ENCODE peak calls at places on chromosomes 5 and 9, in seven cellular contexts. F, E, V, K, B, I and G are unnamed samples.
A peak's percentile ranks its signal among the peaks of the same experiment; 100 is the strongest.

GRCh38 chr9:20684865-20685696 is 1.0 kb downstream of the FOCAD start:
- DNase-seq in F (no peak), E (no peak), V (peak; percentile 73), K (no peak), B (no peak), I (no peak), G (no peak)

GRCh38 chr9:127661342-127661741 is 45.4 kb upstream of the CFAP157 start:
- DNase-seq in F (no peak), E (no peak), V (no peak), K (no peak), B (no peak), I (no peak), G (no peak)

GRCh38 chr5:88117546-88117945 is 151.1 kb downstream of the TMEM161B start:
- DNase-seq in F (no peak), E (no peak), V (no peak), K (no peak), B (no peak), I (no peak), G (no peak)

GRCh38 chr9:127004946-127005769 is 90.6 kb downstream of the RALGPS1 start:
- DNase-seq in F (no peak), E (no peak), V (peak; percentile 73), K (no peak), B (no peak), I (peak; percentile 63), G (peak; percentile 32)

GRCh38 chr5:175235251-175235963 is 208.6 kb downstream of the DRD1 start:
- DNase-seq in F (no peak), E (no peak), V (peak; percentile 51), K (no peak), B (no peak), I (no peak), G (no peak)

GRCh38 chr5:30103056-30104020 is 1090.1 kb upstream of the CDH6 start:
- DNase-seq in F (no peak), E (no peak), V (peak; percentile 67), K (no peak), B (no peak), I (no peak), G (no peak)

GRCh38 chr9:134622896-134623407 is 18.7 kb upstream of the COL5A1 start:
- DNase-seq in F (peak; percentile 13), E (no peak), V (no peak), K (no peak), B (no peak), I (no peak), G (no peak)

GRCh38 chr9:136143215-136144001 is 24.7 kb upstream of the TMEM250 start:
- DNase-seq in F (peak; percentile 81), E (peak; percentile 25), V (no peak), K (no peak), B (no peak), I (no peak), G (no peak)

GRCh38 chr5:133602829-133603380 is 9.4 kb downstream of the FSTL4 start:
- DNase-seq in F (no peak), E (no peak), V (no peak), K (no peak), B (no peak), I (no peak), G (no peak)

GRCh38 chr5:126525630-126526245 is 69.3 kb downstream of the ALDH7A1 start:
- DNase-seq in F (peak; percentile 76), E (peak; percentile 87), V (no peak), K (peak; percentile 55), B (no peak), I (no peak), G (no peak)

GRCh38 chr5:173535166-173535975 is 81.1 kb downstream of the BOD1 start:
- DNase-seq in F (no peak), E (no peak), V (peak; percentile 6), K (no peak), B (no peak), I (no peak), G (no peak)

GRCh38 chr5:173532689-173533250 is 83.7 kb downstream of the BOD1 start:
- DNase-seq in F (no peak), E (no peak), V (no peak), K (no peak), B (no peak), I (no peak), G (no peak)

GRCh38 chr5:173534664-173535063 is 81.8 kb downstream of the BOD1 start:
- DNase-seq in F (no peak), E (no peak), V (no peak), K (no peak), B (no peak), I (no peak), G (no peak)

GRCh38 chr5:173535976-173536639 is 80.3 kb downstream of the BOD1 start:
- DNase-seq in F (no peak), E (no peak), V (peak; percentile 6), K (no peak), B (no peak), I (no peak), G (no peak)

GRCh38 chr5:173534031-173534430 is 82.4 kb downstream of the BOD1 start:
- DNase-seq in F (no peak), E (no peak), V (no peak), K (no peak), B (no peak), I (no peak), G (no peak)
- H3K27ac ChIP-seq in F (no peak overlapping the region), E (no peak overlapping the region), V (no peak overlapping the region), K (no peak overlapping the region), B (no peak overlapping the region), I (no peak overlapping the region), G (no peak overlapping the region)

GRCh38 chr9:75775966-75776691 is 114.3 kb upstream of the PCSK5 start:
- DNase-seq in F (no peak), E (no peak), V (no peak), K (no peak), B (no peak), I (no peak), G (no peak)

GRCh38 chr9:75780185-75780584 is 110.3 kb upstream of the PCSK5 start:
- DNase-seq in F (no peak), E (no peak), V (no peak), K (no peak), B (no peak), I (no peak), G (no peak)

GRCh38 chr9:75775173-75775572 is 115.3 kb upstream of the PCSK5 start:
- DNase-seq in F (no peak), E (no peak), V (no peak), K (no peak), B (no peak), I (no peak), G (no peak)
- H3K27ac ChIP-seq in F (no peak overlapping the region), E (no peak overlapping the region), V (no peak overlapping the region), K (no peak overlapping the region), B (no peak overlapping the region), I (no peak overlapping the region), G (no peak overlapping the region)

GRCh38 chr5:160310910-160311295 is 1.5 kb downstream of the CCNJL start:
- DNase-seq in F (peak; percentile 46), E (no peak), V (no peak), K (no peak), B (no peak), I (no peak), G (no peak)
- H3K27ac ChIP-seq in F (no peak overlapping the region), E (no peak overlapping the region), V (no peak overlapping the region), K (no peak overlapping the region), B (no peak overlapping the region), I (no peak overlapping the region), G (no peak overlapping the region)

DNA sequence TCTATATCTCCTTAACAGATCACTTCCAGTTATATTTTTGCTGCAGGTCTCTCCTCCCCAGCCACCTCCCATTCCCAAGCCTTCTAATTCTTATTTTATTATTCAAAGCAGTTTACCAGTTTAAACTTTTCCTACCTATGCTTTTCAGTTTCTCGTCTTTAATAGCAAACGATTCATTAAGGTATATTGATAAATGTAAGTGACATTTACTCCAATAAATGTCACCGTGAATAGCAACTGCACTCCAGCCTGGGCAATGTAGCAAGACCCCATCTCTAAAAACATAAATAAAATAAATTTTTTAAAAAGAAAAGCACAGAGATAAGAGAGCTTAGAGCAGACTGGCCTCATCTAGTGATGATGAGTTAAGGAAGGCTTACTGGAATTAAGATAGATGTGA is 42.6 kb downstream of the ARRDC3 start:
- DNase-seq in F (no peak), E (no peak), V (no peak), K (no peak), B (no peak), I (no peak), G (no peak)
- H3K27ac ChIP-seq in F (no peak overlapping the region), E (no peak overlapping the region), V (no peak overlapping the region), K (no peak overlapping the region), B (no peak overlapping the region), I (no peak overlapping the region), G (no peak overlapping the region)

DNA sequence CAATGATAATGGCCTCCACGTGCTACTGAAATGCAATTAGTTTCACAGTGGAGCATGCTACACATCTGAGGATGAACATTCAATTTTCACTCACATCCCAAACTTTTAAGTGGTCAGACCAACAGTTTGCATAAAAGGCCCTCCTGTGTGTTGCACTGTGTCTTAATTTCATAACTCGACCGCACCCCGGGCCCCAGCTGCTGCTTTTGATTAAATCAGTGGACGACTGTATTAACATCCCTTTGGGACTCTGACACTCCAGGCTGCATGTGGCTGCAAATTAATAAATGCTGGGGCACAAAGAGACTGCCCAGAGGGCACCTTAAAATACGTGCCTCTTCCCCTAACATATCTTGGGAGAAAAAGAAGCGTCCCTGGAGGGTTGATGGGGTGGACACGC is 18.8 kb downstream of the MED10 start:
- DNase-seq in F (no peak), E (no peak), V (no peak), K (no peak), B (no peak), I (no peak), G (no peak)
- H3K27ac ChIP-seq in F (no peak overlapping the region), E (no peak overlapping the region), V (no peak overlapping the region), K (no peak overlapping the region), B (no peak overlapping the region), I (no peak overlapping the region), G (no peak overlapping the region)

DNA sequence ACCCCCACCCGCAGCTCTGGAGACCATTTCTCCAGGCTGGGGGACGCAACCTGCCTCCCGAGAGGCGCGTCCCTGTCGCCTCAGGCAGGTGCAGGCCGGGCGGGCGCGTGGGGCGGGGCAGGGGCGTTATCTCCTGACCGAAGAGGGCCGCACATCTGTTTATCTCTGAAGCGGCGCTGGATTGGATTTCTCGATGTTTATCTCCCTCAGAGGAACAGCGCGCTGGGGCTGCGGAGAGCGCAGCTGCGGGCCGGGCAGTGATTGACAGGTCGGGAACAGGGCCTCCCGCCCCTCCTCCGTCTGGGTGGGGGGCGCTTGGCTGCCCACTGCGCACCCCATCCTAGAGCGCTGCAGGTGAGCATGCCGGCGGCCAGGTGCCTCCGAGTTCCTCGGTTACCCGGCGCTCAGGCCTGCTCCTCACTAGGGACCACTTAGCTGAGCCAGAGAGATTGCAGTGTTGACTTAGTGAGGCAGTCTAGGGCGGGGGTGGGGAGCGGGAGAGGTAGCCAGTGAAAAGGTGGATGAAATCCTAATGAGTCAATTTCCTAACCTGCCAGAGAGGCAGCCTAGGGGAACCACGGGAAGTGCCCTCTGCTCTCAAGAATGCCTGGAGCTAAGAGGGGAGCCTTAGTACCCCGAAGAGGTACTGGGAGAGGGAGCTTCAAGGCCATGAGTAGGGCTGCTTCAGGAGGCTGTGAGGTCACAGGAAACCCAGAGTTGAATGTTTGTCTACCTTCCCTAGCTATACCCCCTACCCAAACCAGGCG is 39.6 kb upstream of the TIFAB start:
- DNase-seq in F (peak; percentile 66), E (no peak), V (no peak), K (no peak), B (no peak), I (no peak), G (no peak)
- H3K27ac ChIP-seq in F (no peak overlapping the region), E (no peak overlapping the region), V (no peak overlapping the region), K (no peak overlapping the region), B (peak overlapping the region; percentile 72), I (no peak overlapping the region), G (no peak overlapping the region)

GRCh38 chr9:137304383-137305059 is 2.5 kb upstream of the NRARP start:
- DNase-seq in F (peak; percentile 30), E (no peak), V (no peak), K (no peak), B (no peak), I (no peak), G (no peak)
- H3K27ac ChIP-seq in F (no peak overlapping the region), E (peak overlapping the region; percentile 4), V (no peak overlapping the region), K (peak overlapping the region; percentile 64), B (peak overlapping the region; percentile 94), I (no peak overlapping the region), G (no peak overlapping the region)

GRCh38 chr5:12616093-12616492 is 711.8 kb upstream of the CTNND2 start:
- DNase-seq in F (no peak), E (no peak), V (no peak), K (no peak), B (no peak), I (no peak), G (no peak)
- H3K27ac ChIP-seq in F (no peak overlapping the region), E (no peak overlapping the region), V (no peak overlapping the region), K (no peak overlapping the region), B (no peak overlapping the region), I (no peak overlapping the region), G (peak overlapping the region; percentile 22)